ENCODE peak calls at places on chromosomes 13 and 19, in ten cellular contexts. One of them, this sample, is unnamed.
A peak's percentile ranks its signal among the peaks of the same experiment; 100 is the strongest.

GRCh38 chr19:19263886-19264487 is 9.1 kb downstream of the TM6SF2 start:
- DNase-seq in cardiac muscle cell: no peak
- DNase-seq in psoas muscle: no peak
- DNase-seq in heart right ventricle: no peak
- DNase-seq in left ventricle myocardium inferior: no peak
- DNase-seq in CD4-positive, CD25-positive, alpha-beta regulatory T cell: no peak
- DNase-seq in CD4-positive, alpha-beta memory T cell: no peak
- DNase-seq in tibial artery: no peak
- DNase-seq in gastrocnemius medialis: no peak
- DNase-seq in tibial nerve: no peak
- DNase-seq in this sample: no peak

GRCh38 chr13:104442541-104442940 is 1376.3 kb upstream of the SLC10A2 start:
- DNase-seq in cardiac muscle cell: no peak
- DNase-seq in tibial nerve: no peak
- DNase-seq in CD4-positive, CD25-positive, alpha-beta regulatory T cell: no peak
- DNase-seq in left ventricle myocardium inferior: no peak
- DNase-seq in tibial artery: no peak
- DNase-seq in CD4-positive, alpha-beta memory T cell: peak; percentile 28
- DNase-seq in heart right ventricle: no peak
- DNase-seq in gastrocnemius medialis: no peak
- DNase-seq in psoas muscle: no peak
- DNase-seq in this sample: no peak

GRCh38 chr13:60112771-60113170 is 51.0 kb downstream of the DIAPH3 start:
- DNase-seq in tibial nerve: no peak
- DNase-seq in CD4-positive, alpha-beta memory T cell: no peak
- DNase-seq in tibial artery: no peak
- DNase-seq in gastrocnemius medialis: no peak
- DNase-seq in cardiac muscle cell: peak; percentile 19
- DNase-seq in psoas muscle: no peak
- DNase-seq in heart right ventricle: no peak
- DNase-seq in CD4-positive, CD25-positive, alpha-beta regulatory T cell: no peak
- DNase-seq in left ventricle myocardium inferior: no peak
- DNase-seq in this sample: no peak

GRCh38 chr19:29672933-29673336 is 7.7 kb downstream of the PLEKHF1 start:
- DNase-seq in CD4-positive, alpha-beta memory T cell: peak; percentile 95
- DNase-seq in heart right ventricle: no peak
- DNase-seq in tibial nerve: no peak
- DNase-seq in cardiac muscle cell: no peak
- DNase-seq in gastrocnemius medialis: peak; percentile 50
- DNase-seq in CD4-positive, CD25-positive, alpha-beta regulatory T cell: peak; percentile 89
- DNase-seq in left ventricle myocardium inferior: no peak
- DNase-seq in psoas muscle: peak; percentile 61
- DNase-seq in tibial artery: no peak
- DNase-seq in this sample: no peak

GRCh38 chr19:5093953-5094718 is 125.2 kb downstream of the KDM4B start:
- DNase-seq in psoas muscle: no peak
- DNase-seq in tibial nerve: no peak
- DNase-seq in tibial artery: no peak
- DNase-seq in cardiac muscle cell: no peak
- DNase-seq in CD4-positive, CD25-positive, alpha-beta regulatory T cell: no peak
- DNase-seq in CD4-positive, alpha-beta memory T cell: no peak
- DNase-seq in heart right ventricle: no peak
- DNase-seq in gastrocnemius medialis: no peak
- DNase-seq in left ventricle myocardium inferior: no peak
- DNase-seq in this sample: no peak

GRCh38 chr13:42551611-42552010 is 22.3 kb upstream of the TNFSF11 start:
- DNase-seq in tibial nerve: no peak
- DNase-seq in CD4-positive, CD25-positive, alpha-beta regulatory T cell: no peak
- DNase-seq in CD4-positive, alpha-beta memory T cell: no peak
- DNase-seq in gastrocnemius medialis: no peak
- DNase-seq in heart right ventricle: no peak
- DNase-seq in left ventricle myocardium inferior: no peak
- DNase-seq in tibial artery: no peak
- DNase-seq in cardiac muscle cell: no peak
- DNase-seq in psoas muscle: no peak
- DNase-seq in this sample: no peak

GRCh38 chr13:20353973-20354372 is 121.9 kb upstream of the GJB6 start:
- DNase-seq in heart right ventricle: no peak
- DNase-seq in CD4-positive, CD25-positive, alpha-beta regulatory T cell: no peak
- DNase-seq in tibial nerve: no peak
- DNase-seq in psoas muscle: no peak
- DNase-seq in tibial artery: no peak
- DNase-seq in cardiac muscle cell: peak; percentile 64
- DNase-seq in CD4-positive, alpha-beta memory T cell: no peak
- DNase-seq in left ventricle myocardium inferior: no peak
- DNase-seq in gastrocnemius medialis: no peak
- DNase-seq in this sample: no peak

GRCh38 chr13:20495087-20496023 is 30.3 kb downstream of the CRYL1 start:
- DNase-seq in cardiac muscle cell: peak; percentile 78
- DNase-seq in tibial nerve: peak; percentile 63
- DNase-seq in gastrocnemius medialis: peak; percentile 42
- DNase-seq in tibial artery: peak; percentile 78
- DNase-seq in heart right ventricle: peak; percentile 55
- DNase-seq in CD4-positive, alpha-beta memory T cell: peak; percentile 62
- DNase-seq in psoas muscle: no peak
- DNase-seq in CD4-positive, CD25-positive, alpha-beta regulatory T cell: peak; percentile 75
- DNase-seq in left ventricle myocardium inferior: no peak
- DNase-seq in this sample: peak; percentile 68

DNA sequence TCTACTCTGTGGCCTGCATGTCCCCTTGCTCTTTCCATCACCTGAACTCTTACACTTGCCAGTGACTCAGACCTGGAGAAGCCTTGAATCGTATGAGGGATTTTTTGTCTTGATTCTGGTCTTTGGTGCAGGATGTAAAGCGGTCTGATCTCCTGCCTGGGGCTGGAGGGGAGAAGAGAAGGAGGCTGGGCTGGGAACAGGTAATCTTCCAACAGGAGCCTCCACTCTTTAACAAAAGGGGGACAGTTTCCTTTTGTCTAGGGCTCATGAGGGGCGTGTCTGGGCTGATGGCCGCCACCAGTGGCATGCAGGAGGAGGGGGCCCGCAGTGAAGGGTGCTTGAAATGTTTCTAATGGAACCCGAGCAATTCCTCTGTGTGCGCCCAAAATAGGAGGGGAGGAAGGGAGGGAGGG is 24.7 kb downstream of the NFIX start:
- DNase-seq in heart right ventricle: no peak
- DNase-seq in CD4-positive, CD25-positive, alpha-beta regulatory T cell: no peak
- DNase-seq in psoas muscle: no peak
- DNase-seq in gastrocnemius medialis: no peak
- DNase-seq in tibial nerve: no peak
- DNase-seq in left ventricle myocardium inferior: no peak
- DNase-seq in cardiac muscle cell: no peak
- DNase-seq in tibial artery: no peak
- DNase-seq in CD4-positive, alpha-beta memory T cell: no peak
- DNase-seq in this sample: no peak
- H3K4me1 ChIP-seq in heart right ventricle: peaks cover 43% of the 10 kb centered on the region
- H3K4me1 ChIP-seq in CD4-positive, CD25-positive, alpha-beta regulatory T cell: peaks cover 17% of the 10 kb centered on the region
- H3K4me1 ChIP-seq in psoas muscle: peaks cover 80% of the 10 kb centered on the region
- H3K4me1 ChIP-seq in gastrocnemius medialis: peaks cover 89% of the 10 kb centered on the region
- H3K4me1 ChIP-seq in tibial nerve: peaks cover 92% of the 10 kb centered on the region
- H3K4me1 ChIP-seq in left ventricle myocardium inferior: peaks cover 100% of the 10 kb centered on the region
- H3K4me1 ChIP-seq in cardiac muscle cell: peaks cover 4% of the 10 kb centered on the region
- H3K4me1 ChIP-seq in tibial artery: peaks cover 7% of the 10 kb centered on the region
- H3K4me1 ChIP-seq in CD4-positive, alpha-beta memory T cell: peaks cover 19% of the 10 kb centered on the region
- H3K4me1 ChIP-seq in this sample: no peaks in the 10 kb centered on the region

DNA sequence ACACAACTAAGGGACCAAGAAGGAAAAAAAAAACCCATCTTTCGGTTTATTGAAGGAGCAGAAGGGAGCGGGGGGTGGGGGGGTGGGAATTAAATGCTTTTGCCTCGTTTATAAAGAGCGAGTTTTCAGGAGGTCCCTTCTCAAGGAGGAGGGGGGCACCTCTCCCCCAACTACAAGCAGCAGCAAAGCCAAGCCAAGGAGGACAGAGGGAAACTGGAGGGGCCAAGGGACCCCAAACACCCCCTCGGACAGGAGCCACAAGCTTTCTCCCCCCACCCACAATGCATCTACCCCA is 2.4 kb downstream of the IRF2BP1 start:
- DNase-seq in CD4-positive, alpha-beta memory T cell: no peak
- DNase-seq in tibial nerve: no peak
- DNase-seq in left ventricle myocardium inferior: no peak
- DNase-seq in psoas muscle: no peak
- DNase-seq in gastrocnemius medialis: no peak
- DNase-seq in tibial artery: no peak
- DNase-seq in CD4-positive, CD25-positive, alpha-beta regulatory T cell: no peak
- DNase-seq in heart right ventricle: no peak
- DNase-seq in cardiac muscle cell: no peak
- DNase-seq in this sample: no peak
- H3K4me3 ChIP-seq in CD4-positive, alpha-beta memory T cell: no peak overlapping the region
- H3K4me3 ChIP-seq in tibial nerve: no peak overlapping the region
- H3K4me3 ChIP-seq in left ventricle myocardium inferior: peak overlapping the region; percentile 91
- H3K4me3 ChIP-seq in psoas muscle: peak overlapping the region; percentile 87
- H3K4me3 ChIP-seq in gastrocnemius medialis: peak overlapping the region; percentile 0
- H3K4me3 ChIP-seq in tibial artery: no peak overlapping the region
- H3K4me3 ChIP-seq in CD4-positive, CD25-positive, alpha-beta regulatory T cell: no peak overlapping the region
- H3K4me3 ChIP-seq in heart right ventricle: no peak overlapping the region
- H3K4me3 ChIP-seq in cardiac muscle cell: no peak overlapping the region
- H3K4me3 ChIP-seq in this sample: no peak overlapping the region

GRCh38 chr19:2604747-2605329 is 97.7 kb downstream of the GNG7 start:
- DNase-seq in heart right ventricle: no peak
- DNase-seq in CD4-positive, CD25-positive, alpha-beta regulatory T cell: no peak
- DNase-seq in CD4-positive, alpha-beta memory T cell: no peak
- DNase-seq in psoas muscle: no peak
- DNase-seq in gastrocnemius medialis: no peak
- DNase-seq in cardiac muscle cell: no peak
- DNase-seq in tibial nerve: no peak
- DNase-seq in tibial artery: no peak
- DNase-seq in left ventricle myocardium inferior: no peak
- DNase-seq in this sample: no peak

GRCh38 chr19:2609389-2610116 is 92.9 kb downstream of the GNG7 start:
- DNase-seq in CD4-positive, CD25-positive, alpha-beta regulatory T cell: no peak
- DNase-seq in tibial nerve: no peak
- DNase-seq in cardiac muscle cell: no peak
- DNase-seq in gastrocnemius medialis: no peak
- DNase-seq in tibial artery: peak; percentile 17
- DNase-seq in left ventricle myocardium inferior: peak; percentile 7
- DNase-seq in heart right ventricle: no peak
- DNase-seq in CD4-positive, alpha-beta memory T cell: no peak
- DNase-seq in psoas muscle: no peak
- DNase-seq in this sample: no peak

GRCh38 chr19:2610637-2611482 is 91.6 kb downstream of the GNG7 start:
- DNase-seq in psoas muscle: peak; percentile 96
- DNase-seq in cardiac muscle cell: peak; percentile 95
- DNase-seq in heart right ventricle: peak; percentile 92
- DNase-seq in left ventricle myocardium inferior: peak; percentile 94
- DNase-seq in tibial artery: peak; percentile 90
- DNase-seq in CD4-positive, alpha-beta memory T cell: peak; percentile 82
- DNase-seq in gastrocnemius medialis: peak; percentile 83
- DNase-seq in tibial nerve: peak; percentile 87
- DNase-seq in CD4-positive, CD25-positive, alpha-beta regulatory T cell: peak; percentile 79
- DNase-seq in this sample: peak; percentile 87

GRCh38 chr19:2608602-2608922 is 93.9 kb downstream of the GNG7 start:
- DNase-seq in tibial nerve: no peak
- DNase-seq in left ventricle myocardium inferior: no peak
- DNase-seq in psoas muscle: no peak
- DNase-seq in CD4-positive, alpha-beta memory T cell: no peak
- DNase-seq in CD4-positive, CD25-positive, alpha-beta regulatory T cell: no peak
- DNase-seq in tibial artery: no peak
- DNase-seq in heart right ventricle: no peak
- DNase-seq in gastrocnemius medialis: no peak
- DNase-seq in cardiac muscle cell: no peak
- DNase-seq in this sample: no peak

DNA sequence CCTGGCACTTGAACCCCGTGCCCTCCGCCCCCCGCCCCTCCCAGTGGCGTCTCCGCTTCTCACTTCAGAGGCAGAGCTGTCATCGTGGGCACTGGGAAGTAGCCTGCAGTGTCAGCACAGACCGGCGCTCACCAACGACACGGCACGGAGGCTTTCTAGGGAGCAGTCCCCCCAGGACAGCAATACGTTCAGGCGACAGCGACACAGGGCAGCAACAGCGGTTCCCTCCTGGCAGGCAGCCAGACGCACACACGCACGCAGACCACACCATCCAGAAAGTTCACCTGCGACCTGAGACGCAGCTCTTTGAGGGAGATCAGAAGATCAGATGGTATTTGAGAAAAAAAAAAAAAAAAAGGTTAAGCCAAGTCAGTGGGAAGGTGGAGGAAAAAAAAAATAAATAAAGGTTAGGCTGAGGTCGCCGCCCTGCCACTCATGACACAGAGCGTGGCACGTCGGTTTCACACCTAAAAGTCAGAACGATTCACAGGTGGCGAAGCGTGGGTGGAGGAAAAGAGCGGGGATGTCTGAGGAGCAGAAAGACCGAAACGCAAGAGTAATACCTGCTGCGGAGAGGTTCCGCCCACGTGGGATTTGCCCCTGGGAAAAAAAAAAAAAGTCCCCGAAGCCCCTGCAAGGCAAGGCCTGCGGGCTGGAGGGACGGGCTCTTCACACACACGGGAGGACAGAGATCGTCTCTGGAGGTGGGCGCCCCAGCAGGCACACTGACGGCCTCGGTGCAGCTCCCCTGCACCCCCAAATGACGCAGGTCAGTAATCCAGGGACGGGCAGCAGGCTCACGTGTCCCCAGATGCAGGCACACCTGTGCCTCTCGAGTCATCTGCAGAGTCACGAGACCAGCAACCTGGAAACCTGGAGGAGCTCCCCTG is 94.5 kb downstream of the GNG7 start:
- DNase-seq in CD4-positive, alpha-beta memory T cell: peak; percentile 91
- DNase-seq in gastrocnemius medialis: no peak
- DNase-seq in tibial artery: peak; percentile 11
- DNase-seq in CD4-positive, CD25-positive, alpha-beta regulatory T cell: peak; percentile 64
- DNase-seq in left ventricle myocardium inferior: no peak
- DNase-seq in psoas muscle: no peak
- DNase-seq in tibial nerve: no peak
- DNase-seq in heart right ventricle: no peak
- DNase-seq in cardiac muscle cell: no peak
- DNase-seq in this sample: no peak
- H3K36me3 ChIP-seq in CD4-positive, alpha-beta memory T cell: no peaks in the 10 kb centered on the region
- H3K36me3 ChIP-seq in gastrocnemius medialis: no peaks in the 10 kb centered on the region
- H3K36me3 ChIP-seq in tibial artery: no peaks in the 10 kb centered on the region
- H3K36me3 ChIP-seq in CD4-positive, CD25-positive, alpha-beta regulatory T cell: no peaks in the 10 kb centered on the region
- H3K36me3 ChIP-seq in left ventricle myocardium inferior: no peaks in the 10 kb centered on the region
- H3K36me3 ChIP-seq in psoas muscle: no peaks in the 10 kb centered on the region
- H3K36me3 ChIP-seq in tibial nerve: no peaks in the 10 kb centered on the region
- H3K36me3 ChIP-seq in heart right ventricle: no peaks in the 10 kb centered on the region
- H3K36me3 ChIP-seq in cardiac muscle cell: no peaks in the 10 kb centered on the region
- H3K36me3 ChIP-seq in this sample: no peaks in the 10 kb centered on the region

DNA sequence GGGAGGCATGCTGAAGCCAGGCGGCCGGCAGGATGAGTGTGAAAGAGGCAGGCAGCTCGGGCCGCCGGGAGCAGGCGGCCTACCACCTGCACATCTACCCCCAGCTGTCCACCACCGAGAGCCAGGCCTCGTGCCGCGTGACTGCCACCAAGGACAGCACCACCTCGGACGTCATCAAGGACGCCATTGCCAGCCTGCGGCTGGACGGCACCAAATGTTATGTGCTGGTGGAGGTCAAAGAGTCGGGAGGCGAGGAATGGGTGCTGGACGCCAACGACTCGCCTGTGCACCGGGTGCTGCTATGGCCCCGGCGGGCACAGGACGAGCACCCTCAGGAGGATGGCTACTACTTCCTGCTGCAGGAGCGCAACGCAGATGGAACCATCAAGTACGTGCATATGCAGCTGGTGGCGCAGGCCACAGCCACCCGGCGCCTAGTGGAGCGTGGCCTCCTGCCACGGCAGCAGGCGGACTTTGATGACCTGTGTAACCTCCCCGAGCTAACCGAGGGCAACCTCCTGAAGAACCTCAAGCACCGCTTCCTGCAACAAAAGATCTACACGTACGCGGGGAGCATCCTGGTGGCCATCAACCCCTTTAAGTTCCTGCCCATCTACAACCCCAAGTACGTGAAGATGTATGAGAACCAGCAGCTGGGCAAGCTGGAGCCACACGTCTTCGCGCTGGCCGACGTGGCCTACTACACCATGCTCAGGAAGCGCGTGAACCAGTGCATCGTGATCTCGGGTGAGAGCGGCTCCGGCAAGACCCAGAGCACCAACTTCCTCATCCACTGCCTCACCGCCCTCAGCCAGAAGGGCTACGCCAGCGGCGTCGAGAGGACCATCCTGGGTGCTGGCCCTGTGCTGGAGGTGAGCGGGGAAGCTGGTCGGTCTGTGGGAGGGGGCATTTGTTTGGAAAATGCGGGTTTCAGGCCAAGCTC is 26.4 kb downstream of the MYO9B start:
- DNase-seq in psoas muscle: no peak
- DNase-seq in left ventricle myocardium inferior: no peak
- DNase-seq in heart right ventricle: no peak
- DNase-seq in tibial artery: no peak
- DNase-seq in CD4-positive, alpha-beta memory T cell: no peak
- DNase-seq in tibial nerve: no peak
- DNase-seq in CD4-positive, CD25-positive, alpha-beta regulatory T cell: no peak
- DNase-seq in gastrocnemius medialis: no peak
- DNase-seq in cardiac muscle cell: no peak
- DNase-seq in this sample: no peak
- H3K4me1 ChIP-seq in psoas muscle: no peaks in the 10 kb centered on the region
- H3K4me1 ChIP-seq in left ventricle myocardium inferior: peaks cover 17% of the 10 kb centered on the region
- H3K4me1 ChIP-seq in heart right ventricle: no peaks in the 10 kb centered on the region
- H3K4me1 ChIP-seq in tibial artery: peaks cover 3% of the 10 kb centered on the region
- H3K4me1 ChIP-seq in CD4-positive, alpha-beta memory T cell: peaks cover 5% of the 10 kb centered on the region
- H3K4me1 ChIP-seq in tibial nerve: peaks cover 32% of the 10 kb centered on the region
- H3K4me1 ChIP-seq in CD4-positive, CD25-positive, alpha-beta regulatory T cell: no peaks in the 10 kb centered on the region
- H3K4me1 ChIP-seq in gastrocnemius medialis: no peaks in the 10 kb centered on the region
- H3K4me1 ChIP-seq in cardiac muscle cell: peaks cover 8% of the 10 kb centered on the region
- H3K4me1 ChIP-seq in this sample: peaks cover 16% of the 10 kb centered on the region

This sample was measured in Caco-2.